ENCODE peak calls at places on chromosomes 5 and 9, in five cellular contexts. I, Q, O, Z and J are unnamed samples.
A peak's percentile ranks its signal among the peaks of the same experiment; 100 is the strongest.

GRCh38 chr5:60102961-60103683 is 209.6 kb upstream of the PDE4D start:
- DNase-seq in Z (no peak), O (peak; percentile 72), I (no peak), Q (no peak), J (no peak)

GRCh38 chr5:127820910-127821553 is 117.8 kb downstream of the CCDC192 start:
- DNase-seq in I (no peak), O (peak; percentile 92), Q (no peak), Z (no peak), J (no peak)

GRCh38 chr5:42718591-42718990 is 38.0 kb upstream of the CCDC152 start:
- DNase-seq in Q (no peak), Z (peak; percentile 4), O (no peak), I (peak; percentile 54), J (peak; percentile 7)

GRCh38 chr9:5832093-5832542 is 799 bp downstream of the ERMP1 start:
- DNase-seq in Q (no peak), I (peak; percentile 50), O (no peak), Z (no peak), J (no peak)

GRCh38 chr9:116234091-116234490 is 80.5 kb downstream of the PAPPA start:
- DNase-seq in O (peak; percentile 100), Q (peak; percentile 98), Z (no peak), I (no peak), J (no peak)

GRCh38 chr9:97979778-97980478 is 3.2 kb upstream of the ANP32B start:
- DNase-seq in Z (no peak), I (no peak), O (no peak), Q (no peak), J (no peak)

GRCh38 chr5:10460252-10460906 is 18.7 kb downstream of the ROPN1L start:
- DNase-seq in Q (peak; percentile 51), I (no peak), O (peak; percentile 47), Z (no peak), J (no peak)

GRCh38 chr5:217860-218456 is at the start of the genes CCDC127 and SDHA:
- DNase-seq in O (peak; percentile 93), Q (peak; percentile 97), Z (peak; percentile 99), I (peak; percentile 98), J (peak; percentile 85)

GRCh38 chr5:87185838-87186237 is 81.8 kb upstream of the RASA1 start:
- DNase-seq in Z (no peak), O (no peak), I (no peak), Q (peak; percentile 51), J (no peak)

GRCh38 chr9:111621895-111622480 is 9.1 kb upstream of the DNAJC25 start:
- DNase-seq in Q (no peak), O (peak; percentile 54), Z (no peak), I (peak; percentile 50), J (peak; percentile 14)

GRCh38 chr5:50655810-50656205 is 10.6 kb upstream of the PARP8 start:
- DNase-seq in I (no peak), O (no peak), Q (no peak), Z (no peak), J (no peak)

GRCh38 chr5:178940569-178941360 is at the start of gene ZNF454:
- DNase-seq in Q (no peak), Z (no peak), O (peak; percentile 31), I (no peak), J (no peak)

GRCh38 chr5:83632874-83633273 is 87.8 kb downstream of the HAPLN1 start:
- DNase-seq in Q (peak; percentile 84), Z (no peak), I (no peak), O (peak; percentile 78), J (no peak)

GRCh38 chr5:40165106-40165788 is 514.5 kb upstream of the PTGER4 start:
- DNase-seq in O (no peak), I (no peak), Q (no peak), Z (no peak), J (no peak)

GRCh38 chr5:135013947-135014570 is 20.0 kb downstream of the PITX1 start:
- DNase-seq in Q (peak; percentile 43), O (peak; percentile 20), Z (no peak), I (no peak), J (no peak)

GRCh38 chr9:95509851-95510529 is 6.8 kb downstream of the PTCH1 start:
- DNase-seq in Q (no peak), Z (no peak), I (no peak), O (no peak), J (no peak)

GRCh38 chr5:150227606-150228273 is 37.9 kb downstream of the SLC6A7 start:
- DNase-seq in Z (no peak), I (no peak), Q (no peak), O (peak; percentile 73), J (no peak)

GRCh38 chr5:142353093-142353472 is 28.3 kb upstream of the SPRY4 start:
- DNase-seq in O (no peak), Q (peak; percentile 67), Z (no peak), I (no peak), J (no peak)

GRCh38 chr9:89617978-89618377 is 13.2 kb downstream of the GADD45G start:
- DNase-seq in Z (no peak), I (no peak), O (no peak), Q (no peak), J (no peak)

GRCh38 chr9:99365233-99365980 is 143.3 kb downstream of the SEC61B start:
- DNase-seq in I (no peak), Q (no peak), Z (no peak), O (peak; percentile 95), J (no peak)

GRCh38 chr5:154157483-154158378 is 32.8 kb upstream of the GALNT10 start:
- DNase-seq in O (no peak), Z (peak; percentile 14), Q (peak; percentile 43), I (no peak), J (no peak)

GRCh38 chr5:176784218-176785165 is 25.9 kb upstream of the UNC5A start:
- DNase-seq in Z (no peak), Q (peak; percentile 84), I (no peak), O (peak; percentile 76), J (no peak)

GRCh38 chr5:71483355-71483754 is 27.9 kb downstream of the BDP1 start:
- DNase-seq in Q (no peak), O (peak; percentile 74), I (no peak), Z (no peak), J (no peak)

GRCh38 chr9:133453651-133454050 is 6.1 kb upstream of the CACFD1 start:
- DNase-seq in I (no peak), O (no peak), Q (no peak), Z (no peak), J (no peak)

GRCh38 chr5:10726179-10726912 is 34.7 kb downstream of the DAP start:
- DNase-seq in O (no peak), Z (no peak), I (no peak), Q (no peak), J (no peak)

GRCh38 chr9:136039488-136039887 is 55.6 kb downstream of the NACC2 start:
- DNase-seq in Z (no peak), I (no peak), O (no peak), Q (no peak), J (no peak)

GRCh38 chr9:18245911-18246310 is 228.0 kb upstream of the ADAMTSL1 start:
- DNase-seq in O (peak; percentile 42), Q (no peak), Z (no peak), I (no peak), J (no peak)

GRCh38 chr5:78829811-78830499 is 155.2 kb downstream of the ARSB start:
- DNase-seq in Q (no peak), I (no peak), Z (no peak), O (peak; percentile 54), J (no peak)

GRCh38 chr5:102649731-102650130 is 105.4 kb upstream of the PAM start:
- DNase-seq in I (no peak), Q (no peak), Z (no peak), O (peak; percentile 51), J (no peak)

GRCh38 chr9:72948906-72949582 is 3.8 kb downstream of the ALDH1A1 start:
- DNase-seq in I (no peak), Z (no peak), O (no peak), Q (no peak), J (no peak)

GRCh38 chr9:133843250-133843649 is 105.1 kb upstream of the SARDH start:
- DNase-seq in I (no peak), O (no peak), Z (no peak), Q (no peak), J (no peak)

GRCh38 chr9:116943970-116944369 is 256.9 kb downstream of the TRIM32 start:
- DNase-seq in Q (no peak), I (no peak), O (no peak), Z (no peak), J (no peak)

GRCh38 chr5:14675865-14676300 is 11.4 kb downstream of the OTULIN start:
- DNase-seq in Q (no peak), O (no peak), I (no peak), Z (no peak), J (peak; percentile 59)

GRCh38 chr5:170638051-170638450 is 134.2 kb downstream of the KCNIP1 start:
- DNase-seq in Z (no peak), O (no peak), Q (no peak), I (no peak), J (no peak)

GRCh38 chr5:157331807-157332206 is 65.9 kb downstream of the CYFIP2 start:
- DNase-seq in Q (no peak), Z (no peak), O (no peak), I (no peak), J (no peak)

GRCh38 chr5:55427157-55427556 is 107.6 kb downstream of the PLPP1 start:
- DNase-seq in I (no peak), Q (no peak), Z (no peak), O (peak; percentile 89), J (no peak)